ENCODE peak calls at places on chromosomes 1 and 21, in five cellular contexts. I is CD4-positive, alpha-beta T cell; C is fibroblast of the conjunctiva; Q is neural crest cell; K is stimulated activated CD8-positive, alpha-beta memory T cell treated with anti-CD3 and anti-CD28 coated beads, Interleukin-7, amount 100 ng/mL, for 24 hours. B is an unnamed sample.

GRCh38 chr1:17643861-17644703 is 104.6 kb downstream of the ARHGEF10L start:
- DNase-seq in C (no peak), Q (no peak), I (no peak), K (no peak), B (no peak)

GRCh38 chr21:45829566-45830147 is 151.9 kb upstream of the COL6A1 start:
- DNase-seq in C (no peak), I (no peak), K (no peak), Q (no peak), B (no peak)

GRCh38 chr21:42230636-42231035 is 11.7 kb downstream of the ABCG1 start:
- DNase-seq in K (no peak), Q (no peak), I (no peak), C (no peak), B (no peak)

GRCh38 chr1:163035791-163036249 is 33.3 kb upstream of the RGS4 start:
- DNase-seq in Q (no peak), I (no peak), C (no peak), K (no peak), B (peak)

GRCh38 chr1:21781971-21782867 is 730 bp downstream of the USP48 start:
- DNase-seq in Q (peak), I (peak), K (peak), C (peak), B (no peak)

GRCh38 chr1:200279810-200280411 is 129.9 kb downstream of the ZNF281 start:
- DNase-seq in I (no peak), K (no peak), Q (peak), C (peak), B (no peak)

GRCh38 chr1:165631403-165632151 is 543 bp downstream of the MGST3 start:
- DNase-seq in K (peak), I (peak), C (peak), Q (peak), B (peak)

GRCh38 chr21:39690454-39690853 is 54.5 kb upstream of the IGSF5 start:
- DNase-seq in K (no peak), Q (no peak), C (no peak), I (no peak), B (no peak)

GRCh38 chr1:238485062-238485905 is 594.6 kb upstream of the ZP4 start:
- DNase-seq in I (no peak), K (no peak), C (peak), Q (peak), B (no peak)

GRCh38 chr1:231106347-231106746 is 55.5 kb upstream of the TRIM67 start:
- DNase-seq in K (no peak), I (no peak), Q (no peak), C (peak), B (peak)

GRCh38 chr1:44237721-44238457 is 24.6 kb downstream of the DMAP1 start:
- DNase-seq in K (no peak), Q (peak), I (peak), C (no peak), B (no peak)

GRCh38 chr1:219660666-219661463 is 48.0 kb upstream of the ZC3H11B start:
- DNase-seq in K (no peak), Q (peak), C (peak), I (no peak), B (peak)

GRCh38 chr1:36175137-36176095 is 19.5 kb downstream of the MAP7D1 start:
- DNase-seq in C (no peak), I (no peak), K (no peak), Q (no peak), B (no peak)

GRCh38 chr1:26440259-26440658 is 8.1 kb downstream of the DHDDS start:
- DNase-seq in C (no peak), K (no peak), I (no peak), Q (no peak), B (no peak)

GRCh38 chr1:239308701-239309333 is 77.6 kb upstream of the CHRM3 start:
- DNase-seq in C (no peak), Q (peak), K (peak), I (no peak), B (no peak)

GRCh38 chr1:96804649-96805048 is 83.1 kb downstream of the PTBP2 start:
- DNase-seq in I (no peak), C (no peak), Q (no peak), K (no peak), B (no peak)

GRCh38 chr1:79259390-79260336 is 253.1 kb upstream of the ADGRL4 start:
- DNase-seq in C (peak), K (no peak), I (no peak), Q (no peak), B (peak)

GRCh38 chr21:45546636-45547203 is 4.5 kb upstream of the SLC19A1 start:
- DNase-seq in C (no peak), K (no peak), Q (no peak), I (no peak), B (no peak)

GRCh38 chr1:201841265-201841912 is 12.4 kb downstream of the IPO9 start:
- DNase-seq in K (no peak), I (no peak), Q (no peak), C (no peak), B (no peak)

GRCh38 chr1:241992734-241993133 is 6.2 kb downstream of the MAP1LC3C start:
- DNase-seq in K (no peak), I (no peak), Q (no peak), C (peak), B (no peak)